ENCODE peak calls at places on chromosomes 12 and 14, in five cellular contexts. B is small intestine, C is AG04450, U is keratinocyte, Z is SK-N-SH. M is an unnamed sample.

GRCh38 chr12:34347367-34347766 is 325.1 kb downstream of the ALG10 start:
- DNase-seq in U (no peak), B (no peak), Z (peak; percentile 60), C (no peak), M (peak; percentile 19)

GRCh38 chr12:50732591-50732990 is 31.3 kb upstream of the ATF1 start:
- DNase-seq in Z (no peak), C (peak; percentile 69), B (no peak), U (no peak), M (no peak)

GRCh38 chr12:47734725-47735480 is 9.6 kb upstream of the ENDOU start:
- DNase-seq in Z (peak; percentile 27), B (no peak), C (no peak), U (no peak), M (peak; percentile 63)

GRCh38 chr14:43729149-43729548 is 777.9 kb downstream of the FSCB start:
- DNase-seq in B (no peak), Z (no peak), U (no peak), C (no peak), M (no peak)

GRCh38 chr14:70907996-70908917 is 998 bp downstream of the PCNX1 start:
- DNase-seq in Z (peak; percentile 78), B (peak; percentile 46), C (no peak), U (no peak), M (peak; percentile 39)

GRCh38 chr12:94689646-94690036 is 39.3 kb upstream of the TMCC3 start:
- DNase-seq in Z (no peak), C (no peak), B (no peak), U (no peak), M (no peak)

GRCh38 chr14:74836251-74836957 is 39.5 kb downstream of the PROX2 start:
- DNase-seq in C (no peak), U (no peak), B (no peak), Z (no peak), M (no peak)

GRCh38 chr12:48156648-48157015 is 683 bp downstream of the ASB8 start:
- DNase-seq in Z (no peak), C (no peak), U (no peak), B (no peak), M (no peak)

GRCh38 chr12:69024413-69024812 is 91.4 kb upstream of the CPM start:
- DNase-seq in U (peak; percentile 85), Z (no peak), C (no peak), B (peak; percentile 99), M (no peak)

GRCh38 chr12:132444957-132445883 is 44.7 kb upstream of the FBRSL1 start:
- DNase-seq in U (no peak), B (peak; percentile 37), C (no peak), Z (no peak), M (peak; percentile 90)

GRCh38 chr12:124434364-124434763 is 133.0 kb downstream of the NCOR2 start:
- DNase-seq in Z (no peak), C (no peak), B (no peak), U (no peak), M (no peak)

GRCh38 chr12:14910090-14910915 is 24.6 kb upstream of the MGP start:
- DNase-seq in B (no peak), C (no peak), U (peak; percentile 38), Z (no peak), M (no peak)

GRCh38 chr12:69688496-69689427 is 10.3 kb downstream of the BEST3 start:
- DNase-seq in C (peak; percentile 51), Z (peak; percentile 23), B (peak; percentile 78), U (peak; percentile 66), M (no peak)

GRCh38 chr14:24734917-24735500 is 101.0 kb upstream of the GZMB start:
- DNase-seq in C (peak; percentile 3), Z (peak; percentile 14), B (peak; percentile 81), U (peak; percentile 35), M (peak; percentile 17)

GRCh38 chr14:33331176-33331949 is 392.7 kb downstream of the NPAS3 start:
- DNase-seq in Z (no peak), B (no peak), C (no peak), U (no peak), M (no peak)

GRCh38 chr12:45336762-45337596 is 121.1 kb downstream of the ANO6 start:
- DNase-seq in B (no peak), U (no peak), C (peak; percentile 89), Z (no peak), M (no peak)

GRCh38 chr12:24135158-24135850 is 185.8 kb upstream of the SOX5 start:
- DNase-seq in U (no peak), Z (peak; percentile 38), B (no peak), C (no peak), M (no peak)

GRCh38 chr14:84520711-84521338 is 1009.1 kb upstream of the FLRT2 start:
- DNase-seq in B (no peak), C (no peak), U (no peak), Z (no peak), M (no peak)

GRCh38 chr12:50400104-50400637 is 514 bp upstream of the LARP4 start:
- DNase-seq in U (no peak), Z (peak; percentile 49), B (peak; percentile 74), C (no peak), M (no peak)

GRCh38 chr12:20444595-20445170 is 76.3 kb downstream of the PDE3A start:
- DNase-seq in U (no peak), B (no peak), C (no peak), Z (no peak), M (no peak)

GRCh38 chr12:17809206-17809605 is 280.8 kb downstream of the RERGL start:
- DNase-seq in B (no peak), U (no peak), Z (no peak), C (no peak), M (no peak)

GRCh38 chr12:6779667-6780459 is 7.5 kb downstream of the LAG3 start:
- DNase-seq in Z (no peak), U (no peak), B (peak; percentile 68), C (no peak), M (no peak)

GRCh38 chr12:121344506-121344905 is 7.7 kb downstream of the ANAPC5 start:
- DNase-seq in Z (no peak), U (no peak), B (no peak), C (no peak), M (no peak)

GRCh38 chr12:71046215-71046614 is 111.6 kb downstream of the TSPAN8 start:
- DNase-seq in B (no peak), C (no peak), Z (no peak), U (no peak), M (no peak)

GRCh38 chr12:1529862-1530591 is 64.4 kb downstream of the FBXL14 start:
- DNase-seq in Z (peak; percentile 81), C (no peak), B (no peak), U (no peak), M (peak; percentile 20)

GRCh38 chr12:90574676-90575075 is 380.3 kb downstream of the CCER1 start:
- DNase-seq in U (peak; percentile 25), C (no peak), B (no peak), Z (no peak), M (no peak)

GRCh38 chr12:132747395-132747794 is 14.2 kb downstream of the ANKLE2 start:
- DNase-seq in U (no peak), B (no peak), Z (no peak), C (no peak), M (no peak)

GRCh38 chr12:108313609-108314331 is 25.3 kb downstream of the CMKLR1 start:
- DNase-seq in U (no peak), Z (peak; percentile 41), C (no peak), B (peak; percentile 16), M (no peak)

GRCh38 chr12:111396726-111397445 is 8.8 kb upstream of the SH2B3 start:
- DNase-seq in U (no peak), B (peak; percentile 75), Z (peak; percentile 92), C (peak; percentile 63), M (peak; percentile 87)
- H3K4me3 ChIP-seq in U (peak overlapping the region; percentile 32), B (no peak overlapping the region), Z (peak overlapping the region; percentile 30), C (peak overlapping the region; percentile 45), M (no peak overlapping the region)

GRCh38 chr14:23550827-23551265 is 719 bp downstream of the ZFHX2 start:
- DNase-seq in B (no peak), C (no peak), Z (peak; percentile 69), U (no peak), M (no peak)

GRCh38 chr14:23551266-23552028 is at the start of gene ZFHX2:
- DNase-seq in B (peak; percentile 86), Z (peak; percentile 91), C (no peak), U (no peak), M (peak; percentile 91)

GRCh38 chr14:23547924-23548323 is 3.6 kb downstream of the ZFHX2 start:
- DNase-seq in B (no peak), Z (no peak), U (no peak), C (no peak), M (no peak)

GRCh38 chr14:23548351-23549318 is 2.9 kb downstream of the ZFHX2 start:
- DNase-seq in Z (no peak), U (no peak), C (no peak), B (no peak), M (no peak)

GRCh38 chr14:23550131-23550826 is 1.3 kb downstream of the ZFHX2 start:
- DNase-seq in U (no peak), Z (peak; percentile 42), C (no peak), B (no peak), M (no peak)
- H3K27ac ChIP-seq in U (no peak overlapping the region), Z (no peak overlapping the region), C (no peak overlapping the region), B (no peak overlapping the region), M (no peak overlapping the region)

GRCh38 chr14:102510616-102511520 is 1.3 kb upstream of the ANKRD9 start:
- DNase-seq in U (no peak), Z (no peak), B (peak; percentile 92), C (no peak), M (peak; percentile 62)
- H3K4me3 ChIP-seq in U (no peak overlapping the region), Z (peak overlapping the region; percentile 63), B (no peak overlapping the region), C (no peak overlapping the region), M (peak overlapping the region; percentile 60)

DNA sequence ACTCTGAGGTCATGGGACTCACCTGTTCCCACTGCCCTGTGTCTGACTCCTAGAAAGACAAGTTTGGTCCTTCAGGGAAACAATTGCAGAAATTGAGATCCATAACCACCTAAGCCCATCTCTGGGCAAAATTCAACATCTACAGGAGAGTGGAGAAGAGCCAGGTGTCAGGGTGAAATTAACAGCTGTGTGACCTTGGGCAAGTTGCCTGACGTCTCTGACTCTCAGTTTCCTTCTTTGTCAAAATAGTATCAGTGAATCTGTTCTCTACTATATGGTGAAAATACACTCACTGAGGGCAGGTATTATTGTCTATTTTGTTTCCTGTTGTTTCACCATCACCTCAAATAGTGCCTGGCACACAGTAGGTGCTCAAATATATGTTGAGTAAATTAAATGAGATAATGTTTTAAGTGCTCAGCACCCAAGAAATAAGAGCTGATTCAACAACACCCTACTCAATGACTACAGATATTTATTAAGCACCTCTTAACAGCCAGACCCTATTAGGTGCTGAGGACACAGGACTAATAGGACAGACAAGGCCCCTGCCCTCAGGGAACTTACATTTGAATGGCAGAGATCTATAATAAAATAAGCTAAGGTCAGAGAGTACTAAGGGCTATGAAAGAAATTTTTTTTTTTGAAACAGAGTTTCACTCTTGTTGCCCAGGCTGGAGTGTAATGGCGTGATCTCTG is 14.2 kb upstream of the IFT81 start:
- DNase-seq in U (no peak), Z (no peak), C (no peak), B (no peak), M (no peak)
- H3K27ac ChIP-seq in U (no peak overlapping the region), Z (peak overlapping the region; percentile 65), C (peak overlapping the region; percentile 98), B (no peak overlapping the region), M (peak overlapping the region; percentile 70)

DNA sequence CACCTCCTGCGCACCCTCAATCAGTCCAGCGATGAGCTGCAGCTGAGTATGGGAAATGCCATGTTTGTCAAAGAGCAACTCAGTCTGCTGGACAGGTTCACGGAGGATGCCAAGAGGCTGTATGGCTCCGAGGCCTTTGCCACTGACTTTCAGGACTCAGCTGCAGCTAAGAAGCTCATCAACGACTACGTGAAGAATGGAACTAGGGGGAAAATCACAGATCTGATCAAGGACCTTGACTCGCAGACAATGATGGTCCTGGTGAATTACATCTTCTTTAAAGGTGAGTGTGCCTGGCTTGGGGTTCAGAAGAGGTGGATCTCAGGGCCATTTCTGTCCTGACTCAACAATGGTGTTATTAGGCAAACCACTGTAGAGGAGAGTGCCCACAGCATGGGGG is 2.6 kb downstream of the SERPINA3 start:
- DNase-seq in C (no peak), Z (no peak), B (no peak), U (no peak), M (no peak)
- H3K4me3 ChIP-seq in C (no peak overlapping the region), Z (no peak overlapping the region), B (no peak overlapping the region), U (no peak overlapping the region), M (no peak overlapping the region)

GRCh38 chr14:104561661-104562495 is 17.7 kb upstream of the C14orf180 start:
- DNase-seq in U (no peak), B (no peak), Z (no peak), C (no peak), M (no peak)
- H3K27ac ChIP-seq in U (no peak overlapping the region), B (no peak overlapping the region), Z (no peak overlapping the region), C (no peak overlapping the region), M (no peak overlapping the region)